ENCODE peak calls at places on chromosomes 13 and 19, in seven cellular contexts. Y, O, W, X, A, U and M are unnamed samples.

GRCh38 chr19:56080669-56081401 is 40.3 kb downstream of the ZNF787 start:
- DNase-seq in Y (peak), O (peak), W (peak), X (peak), A (peak), U (peak), M (peak)

GRCh38 chr13:107807306-107808073 is 407.8 kb downstream of the LIG4 start:
- DNase-seq in Y (no peak), O (no peak), W (no peak), X (no peak), A (no peak), U (no peak), M (no peak)

GRCh38 chr13:52924241-52925148 is 76.1 kb upstream of the PCDH8 start:
- DNase-seq in Y (no peak), O (no peak), W (no peak), X (no peak), A (no peak), U (no peak), M (no peak)

GRCh38 chr13:80454245-80454644 is 113.3 kb upstream of the SPRY2 start:
- DNase-seq in Y (no peak), O (no peak), W (no peak), X (peak), A (no peak), U (no peak), M (no peak)

GRCh38 chr19:42397315-42398166 is 7.4 kb upstream of the CNFN start:
- DNase-seq in Y (peak), O (no peak), W (peak), X (no peak), A (no peak), U (no peak), M (no peak)

GRCh38 chr13:48876289-48876688 is 99.4 kb upstream of the FNDC3A start:
- DNase-seq in Y (no peak), O (no peak), W (no peak), X (no peak), A (no peak), U (no peak), M (no peak)

GRCh38 chr13:107020393-107020792 is 452.5 kb upstream of the ARGLU1 start:
- DNase-seq in Y (no peak), O (no peak), W (no peak), X (no peak), A (no peak), U (no peak), M (no peak)

GRCh38 chr19:38713227-38713649 is 31.0 kb downstream of the CAPN12 start:
- DNase-seq in Y (peak), O (no peak), W (no peak), X (no peak), A (no peak), U (no peak), M (no peak)

GRCh38 chr19:30570194-30570593 is 198.0 kb downstream of the ZNF536 start:
- DNase-seq in Y (no peak), O (no peak), W (no peak), X (no peak), A (no peak), U (no peak), M (no peak)

DNA sequence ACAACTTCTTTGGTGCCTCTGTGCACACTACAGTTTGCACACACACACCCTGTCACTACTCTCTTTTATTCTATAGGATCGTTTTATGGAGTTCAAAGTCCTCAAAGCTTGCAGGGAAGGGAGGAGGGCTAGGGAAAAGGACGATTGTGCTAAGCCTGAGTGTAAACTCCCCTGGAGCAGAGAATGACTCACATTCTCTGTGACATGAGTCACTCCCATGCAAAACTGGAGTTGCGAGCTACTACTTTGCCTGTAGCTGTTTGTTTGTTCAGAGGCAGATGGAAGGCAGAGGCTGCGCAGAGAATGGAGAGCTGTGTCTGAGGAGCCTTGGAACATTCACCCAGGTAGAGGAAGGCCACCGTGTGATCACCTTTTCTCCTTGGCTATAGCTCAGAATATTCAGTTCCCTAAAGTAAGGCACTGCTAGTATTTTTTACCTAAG is 80.5 kb upstream of the MBNL2 start:
- DNase-seq in Y (peak), O (no peak), W (peak), X (peak), A (peak), U (peak), M (no peak)
- H3K4me3 ChIP-seq in Y (no peak), O (no peak), W (peak), X (peak), A (no peak), U (no peak), M (no peak)

GRCh38 chr19:15218501-15218900 is 13.7 kb downstream of the EPHX3 start:
- DNase-seq in Y (no peak), O (no peak), W (no peak), X (no peak), A (no peak), U (no peak), M (no peak)

GRCh38 chr19:15227261-15227660 is 5.0 kb downstream of the EPHX3 start:
- DNase-seq in Y (no peak), O (no peak), W (no peak), X (no peak), A (no peak), U (no peak), M (no peak)

GRCh38 chr19:15225797-15226196 is 6.5 kb downstream of the EPHX3 start:
- DNase-seq in Y (no peak), O (no peak), W (no peak), X (no peak), A (no peak), U (no peak), M (no peak)

GRCh38 chr19:15223649-15224371 is 8.4 kb downstream of the EPHX3 start:
- DNase-seq in Y (no peak), O (no peak), W (no peak), X (peak), A (no peak), U (no peak), M (no peak)

DNA sequence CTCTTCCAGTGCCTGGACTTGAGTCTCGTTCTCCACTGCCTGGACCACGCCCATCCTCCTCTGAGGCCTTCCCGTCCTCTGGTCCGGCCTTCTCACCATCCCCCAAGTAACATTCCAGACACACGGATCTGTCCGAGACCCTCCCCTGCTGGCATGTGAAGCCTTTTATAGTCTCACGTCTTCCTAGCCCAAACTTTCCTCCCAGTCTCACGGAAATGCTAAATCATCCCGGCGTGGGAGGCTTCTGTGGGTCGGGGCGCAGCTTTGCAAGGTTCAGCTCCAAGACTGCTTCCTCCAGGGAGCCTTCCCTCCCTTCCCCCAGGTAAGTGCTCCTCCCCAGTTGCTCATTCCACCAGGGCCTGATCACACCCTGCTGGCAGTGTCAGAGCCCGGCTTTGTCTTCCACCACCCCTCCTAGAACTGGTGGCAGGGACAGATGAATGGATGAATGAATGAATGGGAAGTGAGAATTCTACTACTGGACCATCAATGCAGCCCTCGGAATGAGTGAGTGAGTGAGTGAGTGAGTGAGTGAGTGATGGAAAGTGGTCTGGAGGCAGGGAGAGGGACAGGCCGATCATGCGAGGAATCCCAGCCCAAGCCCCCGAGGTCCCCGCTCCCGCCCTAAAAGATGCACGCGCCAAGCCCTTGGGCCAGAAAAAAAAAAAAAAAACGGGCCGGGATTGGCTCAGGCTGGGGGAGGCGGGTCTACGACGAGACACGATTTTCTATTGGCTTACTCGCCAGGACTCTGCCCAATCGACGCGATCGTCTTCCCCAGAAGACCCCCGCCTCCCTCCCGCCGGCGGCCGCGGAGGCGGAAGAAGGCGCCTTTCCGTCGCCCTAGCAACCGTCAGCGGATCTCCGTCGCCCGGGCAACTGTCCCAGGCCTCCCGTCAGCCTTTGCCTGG is 9.3 kb downstream of the EPHX3 start:
- DNase-seq in Y (peak), O (peak), W (peak), X (peak), A (peak), U (peak), M (peak)
- H3K4me3 ChIP-seq in Y (peak), O (peak), W (peak), X (peak), A (peak), U (peak), M (peak)

DNA sequence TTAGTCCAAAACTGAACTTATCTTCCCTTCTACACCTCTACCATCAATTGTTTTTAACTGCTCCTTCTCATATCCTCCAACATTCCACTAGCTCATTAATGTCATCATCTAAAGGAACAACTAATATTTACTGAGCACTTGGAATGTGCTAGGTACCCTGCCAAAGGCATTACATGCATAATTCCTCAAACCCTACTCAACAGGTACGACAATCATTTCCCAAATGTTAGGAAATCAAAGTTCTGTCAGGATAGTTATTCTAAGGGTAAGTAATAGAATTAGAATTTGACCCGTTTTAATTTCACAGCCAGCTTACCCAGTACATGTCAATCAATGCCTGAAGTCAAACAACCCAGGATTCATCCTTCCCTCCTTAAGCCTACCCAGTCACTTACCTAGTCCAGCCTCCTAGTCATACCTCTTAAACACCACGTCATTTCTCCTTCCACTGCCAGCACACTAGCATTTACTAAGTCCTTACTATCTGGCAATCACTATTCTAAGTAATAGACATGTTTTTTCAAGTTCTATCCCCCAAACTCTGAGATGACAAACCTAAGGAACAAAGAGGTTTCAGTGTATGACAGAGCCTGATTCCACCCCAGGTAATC is 2.4 kb downstream of the LNX2 start:
- DNase-seq in Y (no peak), O (no peak), W (no peak), X (no peak), A (peak), U (no peak), M (no peak)
- H3K4me3 ChIP-seq in Y (no peak), O (no peak), W (no peak), X (no peak), A (no peak), U (no peak), M (no peak)

GRCh38 chr19:4054471-4055208 is 12.1 kb downstream of the ZBTB7A start:
- DNase-seq in Y (no peak), O (no peak), W (no peak), X (no peak), A (no peak), U (peak), M (no peak)

GRCh38 chr19:4053423-4054324 is 13.0 kb downstream of the ZBTB7A start:
- DNase-seq in Y (no peak), O (no peak), W (no peak), X (no peak), A (no peak), U (no peak), M (no peak)

GRCh38 chr19:4052993-4053422 is 13.7 kb downstream of the ZBTB7A start:
- DNase-seq in Y (no peak), O (no peak), W (no peak), X (peak), A (no peak), U (no peak), M (no peak)

GRCh38 chr19:4051175-4052101 is 15.3 kb downstream of the ZBTB7A start:
- DNase-seq in Y (no peak), O (no peak), W (no peak), X (peak), A (no peak), U (no peak), M (no peak)

GRCh38 chr19:4052114-4052992 is 14.3 kb downstream of the ZBTB7A start:
- DNase-seq in Y (peak), O (no peak), W (no peak), X (peak), A (no peak), U (peak), M (no peak)
- H3K4me3 ChIP-seq in Y (no peak), O (no peak), W (peak), X (no peak), A (no peak), U (no peak), M (no peak)

DNA sequence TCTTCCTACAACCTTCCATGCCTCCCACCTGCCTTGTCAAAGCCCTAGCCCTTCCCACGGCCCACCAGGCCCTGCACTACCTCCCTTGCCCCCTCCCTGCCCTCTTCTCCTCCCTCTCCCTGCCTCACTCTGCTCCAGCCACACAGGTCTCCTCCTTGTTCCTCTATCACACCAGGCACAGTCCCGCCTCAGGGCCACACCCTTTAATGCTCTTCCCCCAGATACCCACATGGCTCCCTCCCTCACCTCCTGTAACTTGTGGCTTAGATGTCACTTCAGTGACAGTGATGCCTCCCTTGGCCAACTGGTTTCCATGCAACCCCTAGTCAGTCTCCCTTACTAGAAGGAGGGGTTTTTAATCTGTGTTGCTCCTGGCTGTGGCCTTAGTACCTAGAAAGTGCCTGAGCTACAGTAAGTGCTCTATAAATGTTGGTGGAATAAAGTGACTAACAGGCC is 1.3 kb downstream of the SIRT6 start:
- DNase-seq in Y (no peak), O (no peak), W (no peak), X (no peak), A (no peak), U (no peak), M (no peak)
- H3K4me3 ChIP-seq in Y (no peak), O (no peak), W (peak), X (no peak), A (no peak), U (no peak), M (no peak)

GRCh38 chr19:55012294-55012693 is 25.8 kb downstream of the GP6 start:
- DNase-seq in Y (no peak), O (no peak), W (no peak), X (no peak), A (no peak), U (no peak), M (no peak)

GRCh38 chr19:55016017-55016416 is 22.0 kb downstream of the GP6 start:
- DNase-seq in Y (no peak), O (no peak), W (no peak), X (no peak), A (no peak), U (no peak), M (no peak)

GRCh38 chr19:55015126-55015525 is 22.9 kb downstream of the GP6 start:
- DNase-seq in Y (no peak), O (no peak), W (no peak), X (no peak), A (no peak), U (no peak), M (no peak)

GRCh38 chr19:55013596-55013995 is 24.5 kb downstream of the GP6 start:
- DNase-seq in Y (no peak), O (no peak), W (no peak), X (no peak), A (no peak), U (no peak), M (no peak)

DNA sequence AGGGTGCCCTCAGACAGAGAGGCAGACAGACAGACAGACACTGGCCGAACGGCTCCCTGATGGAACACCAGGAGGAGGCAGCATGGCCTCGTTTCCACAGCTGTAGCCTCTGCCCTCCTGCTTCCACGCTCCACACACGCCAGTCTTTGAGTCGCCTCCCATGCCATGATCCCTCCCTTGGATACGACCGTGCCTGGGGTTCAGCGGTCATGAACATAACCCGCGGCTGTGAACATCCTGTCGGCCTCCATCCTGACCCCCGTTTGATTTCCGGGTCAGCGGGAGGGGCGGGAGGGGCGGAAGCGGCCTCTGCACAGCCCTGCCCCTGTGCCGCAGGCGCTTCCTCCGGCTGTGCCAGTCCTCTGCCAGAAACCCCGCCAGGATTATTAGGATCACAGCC is 23.4 kb downstream of the GP6 start:
- DNase-seq in Y (no peak), O (no peak), W (no peak), X (no peak), A (no peak), U (no peak), M (peak)
- H3K4me3 ChIP-seq in Y (no peak), O (no peak), W (no peak), X (no peak), A (no peak), U (no peak), M (no peak)

GRCh38 chr13:74168263-74168675 is 34.1 kb upstream of the KLF12 start:
- DNase-seq in Y (no peak), O (no peak), W (no peak), X (no peak), A (no peak), U (no peak), M (no peak)

GRCh38 chr13:74173822-74174221 is 39.6 kb upstream of the KLF12 start:
- DNase-seq in Y (no peak), O (no peak), W (no peak), X (no peak), A (no peak), U (no peak), M (no peak)

GRCh38 chr13:74174810-74175209 is 40.6 kb upstream of the KLF12 start:
- DNase-seq in Y (no peak), O (no peak), W (no peak), X (no peak), A (no peak), U (no peak), M (peak)

GRCh38 chr13:74166286-74166685 is 32.1 kb upstream of the KLF12 start:
- DNase-seq in Y (no peak), O (no peak), W (no peak), X (no peak), A (no peak), U (no peak), M (no peak)

GRCh38 chr13:74171621-74172020 is 37.4 kb upstream of the KLF12 start:
- DNase-seq in Y (no peak), O (no peak), W (no peak), X (no peak), A (no peak), U (no peak), M (no peak)
- H3K4me3 ChIP-seq in Y (no peak), O (no peak), W (no peak), X (no peak), A (no peak), U (no peak), M (no peak)

GRCh38 chr19:35543280-35544109 is 1.9 kb upstream of the TMEM147 start:
- DNase-seq in Y (no peak), O (no peak), W (no peak), X (no peak), A (no peak), U (no peak), M (no peak)
- H3K4me3 ChIP-seq in Y (no peak), O (no peak), W (no peak), X (no peak), A (no peak), U (no peak), M (no peak)

DNA sequence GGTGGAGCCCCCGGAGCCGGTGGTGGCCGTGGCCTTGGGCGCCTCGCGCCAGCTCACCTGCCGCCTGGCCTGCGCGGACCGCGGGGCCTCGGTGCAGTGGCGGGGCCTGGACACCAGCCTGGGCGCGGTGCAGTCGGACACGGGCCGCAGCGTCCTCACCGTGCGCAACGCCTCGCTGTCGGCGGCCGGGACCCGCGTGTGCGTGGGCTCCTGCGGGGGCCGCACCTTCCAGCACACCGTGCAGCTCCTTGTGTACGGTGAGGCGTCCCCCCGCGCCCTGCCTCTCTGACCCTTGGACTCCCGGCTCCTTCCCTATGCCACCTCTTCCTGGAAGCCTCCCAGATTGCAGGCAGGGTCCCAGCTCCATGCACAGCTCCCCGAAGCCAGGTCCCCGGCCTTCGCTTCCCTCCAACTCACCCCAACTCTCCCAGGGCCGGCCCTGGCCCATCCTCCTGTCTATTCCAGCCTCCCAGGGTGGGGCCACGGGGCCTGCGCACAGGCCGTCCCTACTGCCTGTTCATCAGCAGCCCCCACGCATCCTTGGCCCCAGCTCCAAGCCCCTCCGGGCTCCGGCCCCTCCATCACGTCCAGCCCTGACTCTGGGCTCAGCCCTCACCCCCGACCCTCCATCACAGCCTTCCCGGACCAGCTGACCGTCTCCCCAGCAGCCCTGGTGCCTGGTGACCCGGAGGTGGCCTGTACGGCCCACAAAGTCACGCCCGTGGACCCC is 1.7 kb downstream of the MADCAM1 start:
- DNase-seq in Y (no peak), O (no peak), W (no peak), X (no peak), A (no peak), U (no peak), M (no peak)
- H3K4me3 ChIP-seq in Y (no peak), O (no peak), W (peak), X (no peak), A (no peak), U (no peak), M (no peak)

DNA sequence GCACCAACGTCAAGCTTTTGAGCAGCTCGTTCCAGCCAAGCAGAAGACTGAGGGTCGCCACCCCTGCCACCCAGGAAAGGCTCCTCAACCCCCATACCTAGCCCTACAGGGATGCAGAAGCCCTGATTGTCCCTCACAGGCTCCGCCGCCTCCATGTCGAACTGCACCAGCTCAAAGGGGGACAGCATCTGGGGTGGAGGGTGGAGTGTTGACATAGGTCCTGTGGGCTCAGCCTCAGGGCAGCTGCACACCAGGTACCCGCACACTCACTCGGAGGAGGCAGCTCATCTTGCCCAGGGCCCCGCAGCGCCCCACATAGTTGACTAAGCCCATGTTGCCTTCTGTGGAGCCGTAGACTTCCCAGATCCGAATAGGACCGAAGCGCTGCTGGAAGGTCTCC is 11.6 kb downstream of the SLC27A5 start:
- DNase-seq in Y (no peak), O (no peak), W (no peak), X (no peak), A (no peak), U (no peak), M (no peak)
- H3K4me3 ChIP-seq in Y (no peak), O (no peak), W (peak), X (peak), A (no peak), U (peak), M (no peak)